ENCODE peak calls at places on chromosomes 3 and 15, in seven cellular contexts. E is IMR-90, H is neuronal stem cell, B is fibroblast of lung, N is GM23338, Y is OCI-LY7, U is HCT116. L is an unnamed sample.

GRCh38 chr3:127083778-127084355 is 101.0 kb downstream of the PLXNA1 start:
- DNase-seq in E (no peak), H (no peak), B (no peak), N (peak), Y (no peak), U (no peak), L (no peak)

GRCh38 chr15:33278816-33279612 is 31.8 kb upstream of the RYR3 start:
- DNase-seq in E (peak), H (no peak), B (peak), N (peak), Y (no peak), U (peak), L (peak)

GRCh38 chr3:184710870-184711365 is 946 bp downstream of the MAGEF1 start:
- DNase-seq in E (no peak), H (no peak), B (peak), N (no peak), Y (peak), U (no peak), L (no peak)

GRCh38 chr3:101567528-101568317 is 6.1 kb downstream of the TRMT10C start:
- DNase-seq in E (peak), H (no peak), B (peak), N (no peak), Y (no peak), U (no peak), L (no peak)

GRCh38 chr3:140898340-140899180 is 43.1 kb upstream of the SLC25A36 start:
- DNase-seq in E (peak), H (peak), B (peak), N (peak), Y (peak), U (peak), L (peak)

GRCh38 chr3:23712095-23712494 is 93.7 kb upstream of the UBE2E1 start:
- DNase-seq in E (no peak), H (no peak), B (no peak), N (no peak), Y (peak), U (no peak), L (no peak)

GRCh38 chr3:7874116-7874515 is 627.5 kb upstream of the LMCD1 start:
- DNase-seq in E (no peak), H (no peak), B (peak), N (no peak), Y (no peak), U (peak), L (no peak)

GRCh38 chr15:38073278-38073930 is 139.0 kb downstream of the TMCO5A start:
- DNase-seq in E (peak), H (no peak), B (peak), N (peak), Y (peak), U (peak), L (no peak)

GRCh38 chr3:64732570-64732969 is 44.8 kb upstream of the ADAMTS9 start:
- DNase-seq in E (peak), H (no peak), B (no peak), N (no peak), Y (no peak), U (no peak), L (no peak)

GRCh38 chr15:78675206-78675605 is 34.2 kb upstream of the CHRNB4 start:
- DNase-seq in E (no peak), H (no peak), B (no peak), N (no peak), Y (no peak), U (no peak), L (no peak)

GRCh38 chr3:49007771-49008528 is 759 bp downstream of the WDR6 start:
- DNase-seq in E (peak), H (peak), B (peak), N (peak), Y (peak), U (peak), L (peak)

GRCh38 chr3:45026038-45026437 is at the start of gene CLEC3B:
- DNase-seq in E (peak), H (no peak), B (peak), N (no peak), Y (no peak), U (no peak), L (no peak)

GRCh38 chr15:85504739-85505676 is 124.6 kb downstream of the AKAP13 start:
- DNase-seq in E (peak), H (peak), B (peak), N (peak), Y (peak), U (peak), L (peak)

GRCh38 chr15:44199393-44199792 is 4.3 kb upstream of the FRMD5 start:
- DNase-seq in E (no peak), H (no peak), B (no peak), N (no peak), Y (no peak), U (no peak), L (peak)

GRCh38 chr15:73078722-73079121 is 26.5 kb downstream of the NEO1 start:
- DNase-seq in E (peak), H (no peak), B (peak), N (peak), Y (no peak), U (no peak), L (no peak)

GRCh38 chr15:31098953-31099740 is 2.4 kb downstream of the TRPM1 start:
- DNase-seq in E (no peak), H (no peak), B (no peak), N (no peak), Y (no peak), U (no peak), L (no peak)

GRCh38 chr15:30033763-30034162 is 49.0 kb upstream of the GOLGA8J start:
- DNase-seq in E (no peak), H (no peak), B (no peak), N (no peak), Y (no peak), U (no peak), L (no peak)

GRCh38 chr15:72082176-72082575 is 35.8 kb downstream of the MYO9A start:
- DNase-seq in E (no peak), H (no peak), B (no peak), N (no peak), Y (no peak), U (no peak), L (no peak)

GRCh38 chr3:116005404-116005803 is 382.1 kb downstream of the GAP43 start:
- DNase-seq in E (peak), H (no peak), B (peak), N (no peak), Y (no peak), U (no peak), L (no peak)

GRCh38 chr3:185688808-185689207 is 102.7 kb downstream of the SENP2 start:
- DNase-seq in E (peak), H (no peak), B (peak), N (no peak), Y (no peak), U (peak), L (peak)

GRCh38 chr3:39125837-39126500 is 18.5 kb downstream of the TTC21A start:
- DNase-seq in E (peak), H (no peak), B (peak), N (no peak), Y (no peak), U (no peak), L (peak)

GRCh38 chr3:39124876-39125836 is 17.7 kb downstream of the TTC21A start:
- DNase-seq in E (peak), H (no peak), B (peak), N (peak), Y (no peak), U (no peak), L (peak)

GRCh38 chr3:39127296-39127906 is 19.9 kb downstream of the TTC21A start:
- DNase-seq in E (no peak), H (no peak), B (no peak), N (no peak), Y (no peak), U (no peak), L (no peak)

GRCh38 chr3:39127907-39128303 is 20.4 kb downstream of the TTC21A start:
- DNase-seq in E (no peak), H (no peak), B (no peak), N (no peak), Y (peak), U (no peak), L (no peak)

DNA sequence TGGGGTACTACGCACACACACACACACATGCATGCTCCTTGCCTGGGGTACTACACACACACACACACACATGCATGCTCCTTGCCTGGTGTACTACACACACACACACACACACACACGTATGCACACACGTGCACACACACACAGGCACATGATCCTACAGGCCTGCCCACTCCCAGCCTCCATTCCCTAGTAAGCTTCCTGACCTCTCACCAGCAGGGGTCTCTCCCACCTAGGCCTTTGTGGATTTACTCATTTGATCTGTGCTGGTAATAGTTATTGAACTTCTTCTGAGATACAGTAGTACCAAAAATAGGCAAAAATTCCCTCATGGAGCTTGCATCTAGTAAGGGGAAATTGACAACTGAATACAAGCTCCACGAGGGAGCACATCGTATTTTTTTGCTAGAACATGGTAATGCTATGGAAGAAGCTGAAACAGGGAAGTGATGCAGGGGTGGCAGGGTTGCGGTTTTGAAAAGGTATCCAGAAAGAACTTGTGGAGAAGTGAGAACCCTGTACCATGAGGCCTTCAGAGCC is 19.1 kb downstream of the TTC21A start:
- DNase-seq in E (peak), H (peak), B (peak), N (peak), Y (peak), U (no peak), L (no peak)
- H2AFZ ChIP-seq in E (no peak), H (no peak), B (no peak), N (no peak), Y (no peak), U (no peak), L (no peak)

DNA sequence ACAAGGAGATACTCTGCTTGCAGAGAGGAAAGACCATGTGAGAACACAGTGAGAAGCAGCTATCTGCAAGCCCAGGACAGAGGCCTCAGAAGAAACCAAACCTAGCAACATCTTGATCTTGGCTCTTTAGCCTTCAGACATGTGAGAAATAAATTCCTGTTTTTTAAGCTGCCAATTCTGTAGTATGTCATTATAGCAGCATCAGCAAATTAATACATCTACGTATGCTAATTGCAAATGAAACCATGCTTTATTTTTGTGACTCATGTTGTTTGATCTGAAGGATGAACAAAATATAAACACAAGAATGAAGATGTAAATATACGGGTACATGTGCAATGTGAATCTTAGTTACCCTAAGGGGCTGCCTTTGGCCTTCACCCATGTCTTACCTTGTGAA is 714.4 kb upstream of the ARPP21 start:
- DNase-seq in E (no peak), H (no peak), B (no peak), N (no peak), Y (no peak), U (no peak), L (no peak)
- H2AFZ ChIP-seq in E (no peak), H (no peak), B (no peak), N (no peak), Y (no peak), U (no peak), L (no peak)

DNA sequence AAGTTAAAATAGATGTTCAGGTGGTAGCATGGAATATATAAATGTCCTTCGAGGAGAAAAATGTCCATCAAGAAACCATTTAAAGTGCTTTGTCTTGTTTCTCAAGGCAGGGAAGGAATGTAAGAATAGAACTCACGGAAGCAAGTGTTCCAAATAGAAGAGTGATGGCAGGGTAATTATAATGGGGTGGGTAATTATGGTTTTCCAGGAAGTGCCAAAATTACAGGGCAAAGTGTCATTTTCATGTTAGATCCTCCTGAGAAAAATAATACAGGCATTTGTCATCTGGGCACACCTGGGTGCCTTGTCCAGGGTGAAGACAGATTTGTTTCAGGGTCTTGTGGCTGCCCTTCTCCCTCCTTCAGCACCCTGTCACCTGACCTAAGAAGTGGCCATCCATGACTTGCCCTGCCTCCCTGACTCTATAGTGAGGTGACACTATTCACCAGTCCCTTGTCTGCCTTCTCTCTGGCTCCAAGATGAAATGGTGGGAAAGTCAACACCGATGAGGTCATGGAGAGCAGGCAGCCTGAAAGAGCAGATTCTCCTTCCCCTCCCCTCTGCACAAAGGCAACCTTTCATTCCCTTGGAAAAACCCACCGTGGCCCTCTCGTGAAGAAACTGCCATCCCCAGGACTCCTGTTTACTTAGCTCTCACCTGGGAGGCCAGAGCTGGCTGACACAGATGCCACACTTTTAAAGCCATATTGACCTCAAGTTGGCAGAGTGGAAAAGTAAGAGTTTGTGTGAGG is 45.1 kb upstream of the AMOTL2 start:
- DNase-seq in E (no peak), H (no peak), B (no peak), N (peak), Y (no peak), U (no peak), L (peak)
- H2AFZ ChIP-seq in E (no peak), H (peak), B (no peak), N (peak), Y (no peak), U (no peak), L (no peak)

GRCh38 chr3:168249539-168250414 is 154.1 kb upstream of the GOLIM4 start:
- DNase-seq in E (peak), H (peak), B (peak), N (peak), Y (peak), U (peak), L (peak)

GRCh38 chr3:168251371-168251770 is 155.6 kb upstream of the GOLIM4 start:
- DNase-seq in E (no peak), H (no peak), B (no peak), N (no peak), Y (peak), U (no peak), L (no peak)

GRCh38 chr3:168249048-168249538 is 153.4 kb upstream of the GOLIM4 start:
- DNase-seq in E (peak), H (no peak), B (peak), N (no peak), Y (no peak), U (no peak), L (no peak)

GRCh38 chr3:168248383-168249047 is 152.8 kb upstream of the GOLIM4 start:
- DNase-seq in E (peak), H (peak), B (peak), N (peak), Y (no peak), U (no peak), L (no peak)

DNA sequence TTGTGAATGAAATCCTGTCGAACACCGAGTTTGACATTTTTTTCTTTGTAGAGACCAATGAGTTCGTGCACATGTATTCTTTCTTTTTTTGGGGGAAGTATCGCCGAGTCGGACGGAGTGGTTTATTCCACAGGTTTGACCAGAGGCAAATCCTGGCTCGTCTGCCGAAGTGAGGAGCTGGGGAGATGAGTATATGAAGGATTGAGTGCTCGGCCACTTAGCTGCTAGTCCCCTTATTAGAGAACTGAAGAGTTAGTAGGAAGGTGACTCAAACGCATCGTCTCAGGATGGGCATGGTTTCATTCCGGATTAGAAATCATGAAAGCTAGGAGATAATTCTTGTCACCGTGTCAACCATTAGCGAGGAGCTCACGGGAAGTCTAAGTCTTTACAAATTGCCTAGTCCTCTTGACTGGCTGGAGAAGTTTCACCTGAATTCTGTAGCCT is 154.7 kb upstream of the GOLIM4 start:
- DNase-seq in E (peak), H (peak), B (peak), N (no peak), Y (no peak), U (no peak), L (no peak)
- H2AFZ ChIP-seq in E (peak), H (peak), B (peak), N (peak), Y (peak), U (no peak), L (peak)

DNA sequence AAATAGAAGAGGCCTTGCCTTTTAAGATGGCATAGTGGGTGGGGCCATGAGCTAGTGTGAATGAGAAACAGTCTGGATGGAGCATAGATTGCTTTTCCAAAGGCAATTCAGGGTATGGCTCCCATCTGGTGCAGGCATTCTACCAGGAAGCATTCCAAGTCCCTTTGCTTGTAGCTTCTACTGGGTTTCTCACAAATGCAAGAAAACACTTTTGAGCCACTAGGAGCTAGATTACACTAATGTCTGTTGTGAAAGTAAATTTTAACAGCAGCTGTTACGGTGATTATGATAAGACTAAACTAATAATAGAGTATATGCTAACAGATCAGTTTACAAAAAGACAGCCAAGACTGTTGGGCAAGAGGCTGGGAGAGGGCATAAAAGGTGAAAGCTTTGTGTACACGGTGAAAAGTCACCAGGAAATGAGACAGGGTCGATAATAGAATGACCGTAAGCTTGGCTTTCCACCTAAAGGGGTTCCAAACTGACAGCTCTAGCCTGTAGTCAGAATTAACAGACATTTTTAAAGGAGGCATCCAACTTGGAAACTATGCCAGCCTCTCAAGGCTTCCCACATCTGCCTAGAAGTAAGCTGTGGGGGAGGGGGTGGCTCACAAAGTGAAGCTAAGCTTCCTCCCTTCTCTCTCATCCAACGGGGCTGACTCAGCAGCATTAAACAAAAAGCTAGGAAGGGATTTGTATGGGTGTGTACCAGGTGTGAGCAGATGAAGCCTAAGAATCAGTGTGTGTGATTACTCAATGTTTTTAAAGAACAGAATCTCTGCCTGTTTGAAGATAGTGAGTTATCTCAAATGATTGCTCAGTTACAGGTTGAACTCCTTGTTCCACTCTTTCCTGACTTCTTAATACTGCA is 61.1 kb upstream of the GPD1L start:
- DNase-seq in E (peak), H (no peak), B (peak), N (peak), Y (no peak), U (peak), L (peak)
- H2AFZ ChIP-seq in E (peak), H (peak), B (peak), N (peak), Y (no peak), U (peak), L (peak)